ENCODE peak calls at places on chromosomes 4 and X, in ten cellular contexts. S is cardiac muscle cell; U is naive thymus-derived CD4-positive, alpha-beta T cell; E is lung; C is effector memory CD4-positive, alpha-beta T cell; D is H1; F is mammary epithelial cell; G is Peyer's patch; Y is tibial nerve; B is caudate nucleus. A is an unnamed sample.

GRCh38 chr4:20422398-20422797 is 170.7 kb downstream of the SLIT2 start:
- DNase-seq in S (peak; percentile 76), U (no peak), E (peak; percentile 39), C (no peak), D (peak; percentile 67), F (peak; percentile 31), G (peak; percentile 76), Y (no peak), B (peak; percentile 3), A (no peak)

GRCh38 chr4:99946346-99947189 is at the start of gene DNAJB14:
- DNase-seq in S (peak; percentile 87), U (peak; percentile 78), E (peak; percentile 79), C (peak; percentile 73), D (peak; percentile 83), F (peak; percentile 82), G (peak; percentile 90), Y (peak; percentile 46), B (peak; percentile 66), A (peak; percentile 79)

GRCh38 chr4:98794565-98795205 is 134.2 kb downstream of the EIF4E start:
- DNase-seq in S (peak; percentile 58), U (no peak), E (no peak), C (no peak), D (no peak), F (peak; percentile 97), G (no peak), Y (no peak), B (no peak), A (no peak)

GRCh38 chr4:2771264-2771663 is 15.1 kb upstream of the TNIP2 start:
- DNase-seq in S (no peak), U (no peak), E (no peak), C (no peak), D (no peak), F (no peak), G (no peak), Y (no peak), B (no peak), A (no peak)

GRCh38 chr4:153465583-153465921 is 608 bp upstream of the TMEM131L start:
- DNase-seq in S (peak; percentile 67), U (no peak), E (peak; percentile 41), C (no peak), D (peak; percentile 78), F (peak; percentile 51), G (peak; percentile 82), Y (peak; percentile 17), B (no peak), A (peak; percentile 24)

GRCh38 chrX:102155806-102156179 is at the start of gene BEX5:
- DNase-seq in S (no peak), U (peak; percentile 20), E (peak; percentile 64), C (peak; percentile 50), D (no peak), F (no peak), G (peak; percentile 82), Y (no peak), B (peak; percentile 52), A (peak; percentile 20)

GRCh38 chr4:125390126-125390525 is 75.4 kb downstream of the FAT4 start:
- DNase-seq in S (peak; percentile 66), U (no peak), E (no peak), C (no peak), D (no peak), F (peak; percentile 64), G (no peak), Y (no peak), B (no peak), A (no peak)

GRCh38 chrX:68307767-68308166 is 125.5 kb downstream of the OPHN1 start:
- DNase-seq in S (peak; percentile 73), U (no peak), E (no peak), C (no peak), D (no peak), F (peak; percentile 93), G (no peak), Y (peak; percentile 13), B (no peak), A (no peak)

GRCh38 chrX:76253432-76253831 is 80.6 kb downstream of the PBDC1 start:
- DNase-seq in S (peak; percentile 53), U (peak; percentile 4), E (no peak), C (peak; percentile 5), D (no peak), F (peak; percentile 32), G (peak; percentile 64), Y (peak; percentile 9), B (no peak), A (peak; percentile 65)

GRCh38 chr4:124306352-124306751 is 406.2 kb downstream of the ANKRD50 start:
- DNase-seq in S (no peak), U (no peak), E (no peak), C (no peak), D (no peak), F (no peak), G (no peak), Y (no peak), B (no peak), A (no peak)

GRCh38 chr4:124307143-124307542 is 405.4 kb downstream of the ANKRD50 start:
- DNase-seq in S (no peak), U (no peak), E (no peak), C (no peak), D (no peak), F (no peak), G (no peak), Y (no peak), B (no peak), A (no peak)

GRCh38 chr4:124304936-124305335 is 407.6 kb downstream of the ANKRD50 start:
- DNase-seq in S (peak; percentile 9), U (no peak), E (no peak), C (no peak), D (no peak), F (no peak), G (no peak), Y (no peak), B (no peak), A (no peak)
- H3K27ac ChIP-seq in S (no peak overlapping the region), U (no peak overlapping the region), E (no peak overlapping the region), C (no peak overlapping the region), D (no peak overlapping the region), F (no peak overlapping the region), G (no peak overlapping the region), Y (no peak overlapping the region), B (no peak overlapping the region), A (no peak overlapping the region)

GRCh38 chr4:107072836-107073736 is 37.0 kb upstream of the DKK2 start:
- DNase-seq in S (no peak), U (no peak), E (no peak), C (no peak), D (no peak), F (no peak), G (no peak), Y (no peak), B (no peak), A (no peak)

GRCh38 chr4:107077192-107077591 is 41.1 kb upstream of the DKK2 start:
- DNase-seq in S (no peak), U (no peak), E (no peak), C (no peak), D (no peak), F (no peak), G (no peak), Y (no peak), B (no peak), A (no peak)
- H3K27ac ChIP-seq in S (no peak overlapping the region), U (no peak overlapping the region), E (no peak overlapping the region), C (no peak overlapping the region), D (no peak overlapping the region), F (no peak overlapping the region), G (no peak overlapping the region), Y (no peak overlapping the region), B (no peak overlapping the region), A (no peak overlapping the region)

GRCh38 chr4:74794341-74794801 is at the start of gene BTC:
- DNase-seq in S (peak; percentile 22), U (no peak), E (peak; percentile 71), C (no peak), D (peak; percentile 60), F (peak; percentile 52), G (peak; percentile 71), Y (no peak), B (no peak), A (no peak)

GRCh38 chr4:74789518-74789917 is 4.8 kb downstream of the BTC start:
- DNase-seq in S (no peak), U (no peak), E (no peak), C (no peak), D (no peak), F (no peak), G (no peak), Y (no peak), B (no peak), A (no peak)

GRCh38 chr4:74796631-74797030 is 2.3 kb upstream of the BTC start:
- DNase-seq in S (no peak), U (no peak), E (no peak), C (no peak), D (no peak), F (no peak), G (no peak), Y (no peak), B (no peak), A (no peak)

GRCh38 chr4:74790652-74791051 is 3.7 kb downstream of the BTC start:
- DNase-seq in S (no peak), U (no peak), E (no peak), C (no peak), D (no peak), F (no peak), G (no peak), Y (no peak), B (no peak), A (no peak)

GRCh38 chr4:74793757-74794340 is 474 bp downstream of the BTC start:
- DNase-seq in S (peak; percentile 48), U (no peak), E (peak; percentile 77), C (no peak), D (peak; percentile 81), F (peak; percentile 44), G (peak; percentile 84), Y (no peak), B (no peak), A (no peak)
- H3K27ac ChIP-seq in S (no peak overlapping the region), U (no peak overlapping the region), E (no peak overlapping the region), C (no peak overlapping the region), D (no peak overlapping the region), F (peak overlapping the region; percentile 37), G (peak overlapping the region; percentile 87), Y (peak overlapping the region; percentile 75), B (no peak overlapping the region), A (no peak overlapping the region)

GRCh38 chr4:25098964-25099843 is 61.0 kb downstream of the SEPSECS start:
- DNase-seq in S (peak; percentile 87), U (no peak), E (no peak), C (no peak), D (no peak), F (peak; percentile 47), G (peak; percentile 79), Y (peak; percentile 27), B (no peak), A (no peak)
- H3K27ac ChIP-seq in S (no peak overlapping the region), U (no peak overlapping the region), E (peak overlapping the region; percentile 74), C (no peak overlapping the region), D (no peak overlapping the region), F (no peak overlapping the region), G (no peak overlapping the region), Y (no peak overlapping the region), B (no peak overlapping the region), A (no peak overlapping the region)

GRCh38 chr4:68469482-68469881 is 22.2 kb downstream of the TMPRSS11E start:
- DNase-seq in S (no peak), U (no peak), E (no peak), C (no peak), D (no peak), F (no peak), G (no peak), Y (no peak), B (no peak), A (no peak)
- H3K27ac ChIP-seq in S (no peak overlapping the region), U (no peak overlapping the region), E (no peak overlapping the region), C (no peak overlapping the region), D (no peak overlapping the region), F (no peak overlapping the region), G (no peak overlapping the region), Y (no peak overlapping the region), B (no peak overlapping the region), A (no peak overlapping the region)

A was measured in CD8-positive, alpha-beta T cell.